ENCODE peak calls at places on chromosomes 4 and X, in nine cellular contexts. O is hepatocyte, N is lung, B is OCI-LY7, K is cardiac muscle cell, M is adrenal gland, D is ascending aorta, R is mammary epithelial cell, L is body of pancreas. F is an unnamed sample.
A peak's percentile ranks its signal among the peaks of the same experiment; 100 is the strongest.

GRCh38 chrX:110082156-110082555 is 79.2 kb downstream of the TMEM164 start:
- DNase-seq in O (no peak), N (no peak), B (no peak), K (peak; percentile 94), M (no peak), D (no peak), R (peak; percentile 86), L (no peak), F (peak; percentile 95)

GRCh38 chrX:78997870-78998558 is 52.8 kb downstream of the P2RY10 start:
- DNase-seq in O (no peak), N (no peak), B (peak; percentile 73), K (no peak), M (no peak), D (no peak), R (no peak), L (no peak), F (no peak)

GRCh38 chrX:7891928-7892327 is 35.3 kb downstream of the PNPLA4 start:
- DNase-seq in O (no peak), N (no peak), B (no peak), K (no peak), M (peak; percentile 24), D (no peak), R (no peak), L (no peak), F (no peak)

GRCh38 chr4:15996773-15997172 is 33.8 kb upstream of the FGFBP2 start:
- DNase-seq in O (no peak), N (no peak), B (no peak), K (no peak), M (no peak), D (no peak), R (no peak), L (no peak), F (no peak)

GRCh38 chrX:97399400-97399799 is 515.7 kb downstream of the RPA4 start:
- DNase-seq in O (no peak), N (no peak), B (no peak), K (peak; percentile 42), M (no peak), D (no peak), R (no peak), L (no peak), F (peak; percentile 76)

GRCh38 chr4:3614731-3614980 is 82.4 kb upstream of the LRPAP1 start:
- DNase-seq in O (no peak), N (no peak), B (no peak), K (no peak), M (no peak), D (no peak), R (no peak), L (no peak), F (no peak)

GRCh38 chr4:8915201-8916200 is 43.9 kb upstream of the HMX1 start:
- DNase-seq in O (peak; percentile 3), N (no peak), B (no peak), K (no peak), M (no peak), D (peak; percentile 52), R (no peak), L (peak; percentile 2), F (no peak)

GRCh38 chr4:110484767-110485166 is 8.8 kb downstream of the ENPEP start:
- DNase-seq in O (peak; percentile 46), N (no peak), B (no peak), K (peak; percentile 84), M (no peak), D (no peak), R (peak; percentile 14), L (no peak), F (peak; percentile 93)

GRCh38 chrX:108309144-108309543 is 129.1 kb downstream of the COL4A6 start:
- DNase-seq in O (peak; percentile 39), N (no peak), B (no peak), K (peak; percentile 75), M (no peak), D (no peak), R (no peak), L (no peak), F (peak; percentile 85)

GRCh38 chr4:144906181-144906895 is 191.7 kb downstream of the ANAPC10 start:
- DNase-seq in O (peak; percentile 14), N (no peak), B (no peak), K (peak; percentile 78), M (peak; percentile 17), D (no peak), R (peak; percentile 44), L (no peak), F (peak; percentile 89)

GRCh38 chr4:21470531-21470930 is 478.0 kb downstream of the KCNIP4 start:
- DNase-seq in O (peak; percentile 26), N (no peak), B (no peak), K (peak; percentile 69), M (peak; percentile 4), D (no peak), R (peak; percentile 71), L (no peak), F (peak; percentile 58)

GRCh38 chr4:13432453-13432852 is 51.7 kb downstream of the RAB28 start:
- DNase-seq in O (no peak), N (no peak), B (no peak), K (no peak), M (no peak), D (no peak), R (no peak), L (no peak), F (peak; percentile 37)

GRCh38 chrX:29687687-29688086 is 527.7 kb upstream of the MAGEB2 start:
- DNase-seq in O (peak; percentile 4), N (no peak), B (no peak), K (peak; percentile 71), M (no peak), D (no peak), R (peak; percentile 49), L (no peak), F (peak; percentile 57)

GRCh38 chrX:151871244-151871643 is 41.4 kb upstream of the MAGEA4 start:
- DNase-seq in O (no peak), N (no peak), B (no peak), K (peak; percentile 89), M (peak; percentile 73), D (no peak), R (peak; percentile 83), L (no peak), F (peak; percentile 92)

GRCh38 chr4:113106076-113106475 is 56.6 kb downstream of the ANK2 start:
- DNase-seq in O (peak; percentile 68), N (no peak), B (no peak), K (peak; percentile 62), M (no peak), D (no peak), R (peak; percentile 10), L (no peak), F (peak; percentile 23)

DNA sequence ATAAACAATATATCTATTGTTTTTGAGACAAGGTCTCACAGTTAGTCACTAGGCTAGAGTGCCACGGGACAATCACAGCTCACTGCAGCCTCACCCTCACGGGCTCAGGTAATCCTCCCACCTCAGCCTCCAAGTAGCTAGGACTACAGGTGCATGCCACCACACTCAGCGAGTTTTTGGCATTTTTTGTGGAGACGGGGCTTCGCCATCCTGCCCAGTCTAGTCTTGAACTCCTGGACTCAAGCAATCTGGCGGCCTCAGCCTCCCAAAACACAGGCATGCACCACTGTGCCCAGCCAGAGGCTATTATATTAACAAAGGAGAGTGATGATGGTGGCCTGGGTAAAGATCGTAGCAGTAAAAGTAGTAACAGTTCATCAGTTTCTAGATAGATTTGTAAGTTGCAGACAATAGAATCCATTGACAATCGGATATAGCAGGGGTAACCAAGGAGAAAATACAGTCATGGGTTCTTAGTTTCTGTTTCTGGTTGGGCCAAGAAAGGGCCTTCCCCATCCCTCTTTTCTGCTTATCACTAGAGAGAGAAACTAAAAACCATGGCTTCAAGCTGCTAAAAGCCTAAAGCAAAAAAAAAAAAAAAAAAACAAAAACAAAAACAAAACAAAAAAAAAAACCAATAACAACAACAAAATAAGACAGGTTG is 60.6 kb downstream of the ANXA10 start:
- DNase-seq in O (no peak), N (no peak), B (no peak), K (no peak), M (no peak), D (no peak), R (no peak), L (no peak), F (no peak)
- H3K4me3 ChIP-seq in O (no peak overlapping the region), N (no peak overlapping the region), B (no peak overlapping the region), K (no peak overlapping the region), M (peak overlapping the region; percentile 55), D (no peak overlapping the region), R (no peak overlapping the region), L (peak overlapping the region; percentile 22), F (no peak overlapping the region)

DNA sequence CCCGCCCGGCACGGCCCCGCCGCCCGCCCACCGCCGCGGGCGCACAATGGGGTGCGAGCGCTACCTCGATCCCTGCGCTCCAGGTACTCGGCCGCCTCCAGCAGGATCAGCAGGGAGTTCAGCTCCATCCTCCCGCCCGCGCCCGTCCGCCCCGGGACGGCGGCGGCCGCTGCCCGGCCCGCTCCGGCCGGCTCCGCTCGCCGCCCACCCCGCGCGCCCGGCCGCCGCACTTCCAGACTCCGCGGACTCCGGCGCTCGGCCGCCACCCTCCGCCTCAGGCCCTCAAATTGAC is at the start of gene MXD4:
- DNase-seq in O (no peak), N (no peak), B (no peak), K (no peak), M (no peak), D (no peak), R (no peak), L (no peak), F (no peak)
- H3K4me1 ChIP-seq in O (peaks cover 19% of the 10 kb centered on the region), N (peaks cover 9% of the 10 kb centered on the region), B (peaks cover 20% of the 10 kb centered on the region), K (no peaks in the 10 kb centered on the region), M (peaks cover 71% of the 10 kb centered on the region), D (peaks cover 60% of the 10 kb centered on the region), R (peaks cover 20% of the 10 kb centered on the region), L (peaks cover 59% of the 10 kb centered on the region), F (peaks cover 13% of the 10 kb centered on the region)

DNA sequence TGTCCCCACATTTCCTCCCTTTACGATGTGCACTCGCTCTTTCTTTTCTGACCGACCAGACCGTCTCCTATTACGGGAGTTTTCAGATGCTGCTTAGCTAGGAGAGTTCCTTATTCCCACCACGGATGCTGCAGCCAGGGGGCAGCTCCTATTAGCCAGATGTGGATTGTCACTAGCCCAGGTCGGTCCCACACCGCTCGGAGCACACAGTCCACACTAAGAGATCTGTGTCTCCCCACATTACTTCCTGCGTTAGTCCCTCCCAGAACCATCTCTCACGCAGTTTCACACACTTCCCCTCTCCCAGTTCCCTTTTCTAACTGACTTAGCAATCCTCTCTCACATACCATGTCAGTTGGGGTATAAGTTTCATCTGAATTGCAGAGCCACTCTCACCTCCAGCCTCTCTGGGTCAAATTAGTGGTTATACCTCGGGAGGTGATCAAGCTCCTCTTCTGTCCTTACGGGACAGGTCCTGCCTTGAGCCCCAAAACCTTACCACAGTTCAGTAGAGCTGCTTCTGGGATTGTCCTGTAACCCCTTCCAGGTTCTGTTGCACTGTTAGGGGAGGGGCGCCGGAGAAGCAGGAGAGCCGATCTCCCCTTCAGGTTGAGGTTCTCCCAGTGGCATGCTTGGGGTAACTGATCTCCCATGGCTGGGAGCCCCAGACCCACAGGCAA is 28.2 kb downstream of the SULT1E1 start:
- DNase-seq in O (peak; percentile 28), N (no peak), B (no peak), K (no peak), M (peak; percentile 11), D (no peak), R (no peak), L (no peak), F (no peak)
- H3K4me3 ChIP-seq in O (peak overlapping the region; percentile 8), N (no peak overlapping the region), B (no peak overlapping the region), K (no peak overlapping the region), M (no peak overlapping the region), D (no peak overlapping the region), R (no peak overlapping the region), L (no peak overlapping the region), F (no peak overlapping the region)

DNA sequence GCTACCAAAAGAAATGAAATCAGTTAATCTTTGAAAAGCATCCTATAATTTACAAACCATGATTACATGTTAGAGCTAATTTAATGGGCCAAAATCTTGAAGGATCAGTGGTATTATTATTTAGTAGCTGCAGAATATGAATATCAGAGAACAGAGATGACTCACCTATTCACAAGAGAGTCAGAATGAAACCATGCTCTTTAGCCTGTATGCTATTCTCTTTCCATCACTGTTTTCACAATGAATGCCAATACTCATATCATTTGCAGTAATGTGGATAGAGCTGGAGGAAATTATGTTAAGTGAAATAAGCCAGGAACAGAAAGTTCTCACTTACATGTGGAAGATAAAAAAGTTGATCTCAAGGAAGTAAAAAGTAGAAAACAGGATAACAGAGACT is 414.1 kb downstream of the CENPC start:
- DNase-seq in O (no peak), N (no peak), B (no peak), K (no peak), M (no peak), D (no peak), R (no peak), L (no peak), F (peak; percentile 8)
- H3K4me1 ChIP-seq in O (no peaks in the 10 kb centered on the region), N (no peaks in the 10 kb centered on the region), B (no peaks in the 10 kb centered on the region), K (no peaks in the 10 kb centered on the region), M (no peaks in the 10 kb centered on the region), D (no peaks in the 10 kb centered on the region), R (no peaks in the 10 kb centered on the region), L (no peaks in the 10 kb centered on the region), F (no peaks in the 10 kb centered on the region)